ENCODE peak calls at places on chromosomes 13 and 19, in ten cellular contexts. I is Peyer's patch, Q is heart right ventricle, M is suprapubic skin, L is A673, V is MCF 10A, U is cardiac fibroblast, J is ovary, G is RWPE1, E is type B pancreatic cell. D is an unnamed sample.

GRCh38 chr13:30520571-30520970 is 54.8 kb upstream of the HMGB1 start:
- DNase-seq in I (no peak), Q (no peak), M (no peak), L (no peak), V (peak), U (peak), J (no peak), G (peak), E (no peak), D (no peak)

GRCh38 chr19:2345076-2345475 is 15.0 kb upstream of the TMPRSS9 start:
- DNase-seq in I (no peak), Q (no peak), M (no peak), L (no peak), V (no peak), U (no peak), J (peak), G (no peak), E (no peak), D (no peak)

GRCh38 chr19:44696939-44697669 is 1.8 kb upstream of the CEACAM16 start:
- DNase-seq in I (no peak), Q (no peak), M (no peak), L (no peak), V (no peak), U (no peak), J (no peak), G (no peak), E (no peak), D (no peak)

GRCh38 chr13:104414771-104415170 is 1348.6 kb upstream of the SLC10A2 start:
- DNase-seq in I (no peak), Q (no peak), M (no peak), L (no peak), V (no peak), U (no peak), J (no peak), G (no peak), E (no peak), D (no peak)

GRCh38 chr13:99289674-99290337 is 17.4 kb downstream of the GPR183 start:
- DNase-seq in I (no peak), Q (no peak), M (no peak), L (no peak), V (no peak), U (no peak), J (no peak), G (no peak), E (no peak), D (no peak)

GRCh38 chr19:4916292-4917082 is 7.2 kb downstream of the UHRF1 start:
- DNase-seq in I (peak), Q (no peak), M (peak), L (no peak), V (no peak), U (no peak), J (no peak), G (no peak), E (no peak), D (peak)

GRCh38 chr19:7507884-7508283 is 8.0 kb upstream of the ZNF358 start:
- DNase-seq in I (peak), Q (peak), M (no peak), L (peak), V (peak), U (peak), J (peak), G (peak), E (no peak), D (no peak)

GRCh38 chr13:112368883-112369282 is 7.3 kb upstream of the SPACA7 start:
- DNase-seq in I (no peak), Q (no peak), M (no peak), L (no peak), V (no peak), U (no peak), J (no peak), G (no peak), E (no peak), D (no peak)

GRCh38 chr13:74316531-74316930 is 182.3 kb upstream of the KLF12 start:
- DNase-seq in I (no peak), Q (no peak), M (no peak), L (no peak), V (no peak), U (no peak), J (no peak), G (no peak), E (no peak), D (no peak)

GRCh38 chr13:97239943-97240788 is 18.0 kb downstream of the MBNL2 start:
- DNase-seq in I (no peak), Q (no peak), M (no peak), L (no peak), V (no peak), U (no peak), J (no peak), G (no peak), E (no peak), D (no peak)

GRCh38 chr19:55041244-55041626 is 3.2 kb upstream of the GP6 start:
- DNase-seq in I (no peak), Q (no peak), M (no peak), L (no peak), V (no peak), U (no peak), J (no peak), G (no peak), E (no peak), D (no peak)

GRCh38 chr13:37934339-37935191 is 65.0 kb upstream of the TRPC4 start:
- DNase-seq in I (no peak), Q (peak), M (no peak), L (no peak), V (no peak), U (no peak), J (no peak), G (no peak), E (no peak), D (no peak)

GRCh38 chr13:20873348-20873747 is 29.2 kb downstream of the XPO4 start:
- DNase-seq in I (no peak), Q (no peak), M (no peak), L (peak), V (peak), U (peak), J (no peak), G (peak), E (no peak), D (no peak)

GRCh38 chr13:91133941-91134772 is 213.3 kb upstream of the MIR17HG start:
- DNase-seq in I (peak), Q (no peak), M (no peak), L (peak), V (peak), U (peak), J (no peak), G (peak), E (no peak), D (no peak)
- TF ChIP-seq CTCF in I (peak), Q (peak), M (peak), L (peak), V (peak), U (peak), J (no peak), G (peak), E (peak), D (peak)

GRCh38 chr13:109715902-109716301 is 70.5 kb downstream of the IRS2 start:
- DNase-seq in I (no peak), Q (no peak), M (no peak), L (no peak), V (peak), U (peak), J (no peak), G (no peak), E (no peak), D (no peak)
- TF ChIP-seq CTCF in I (no peak), Q (no peak), M (no peak), L (no peak), V (no peak), U (peak), J (no peak), G (no peak), E (no peak), D (no peak)

DNA sequence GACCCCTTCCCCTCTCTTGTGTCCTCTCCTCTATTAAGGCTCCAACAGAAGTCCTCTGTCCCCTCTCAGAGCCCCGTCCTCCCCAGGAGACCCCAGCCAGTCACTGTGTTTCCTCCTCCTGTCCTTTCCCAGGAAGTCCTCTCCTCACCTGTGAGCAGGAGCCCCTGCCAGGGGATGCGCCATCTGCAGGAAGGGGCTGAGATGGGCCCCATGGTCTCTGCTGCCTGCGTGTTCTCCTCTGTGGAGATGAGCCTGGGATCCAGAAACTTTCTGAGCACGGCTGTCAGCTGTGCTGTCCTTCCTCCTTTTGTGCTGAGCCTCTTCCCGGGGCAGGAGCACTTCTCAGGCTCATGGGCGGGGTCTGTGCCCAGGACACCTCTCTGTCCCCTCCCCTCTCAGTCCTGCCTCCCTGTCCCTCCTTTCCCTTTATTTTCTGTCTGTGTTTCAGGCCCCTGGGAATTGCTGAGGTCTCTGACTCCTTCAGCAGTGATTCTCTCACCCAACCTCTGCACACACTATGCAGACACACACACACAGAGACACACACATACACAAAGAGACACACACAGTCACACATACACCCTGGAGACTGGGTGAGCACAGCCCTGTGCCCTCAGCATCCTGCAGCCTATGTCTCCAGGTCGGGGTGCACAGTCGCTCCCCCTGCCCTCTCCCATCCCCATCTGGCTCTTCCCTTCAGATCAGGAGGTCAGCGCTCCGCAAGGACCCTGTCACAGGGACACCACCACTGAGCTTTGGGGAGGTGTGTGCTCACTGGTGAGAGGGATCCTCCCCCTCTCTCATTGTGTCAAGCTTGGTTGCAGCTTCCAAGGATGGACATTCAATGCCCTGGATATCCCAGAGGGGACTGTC is at the start of gene CEACAM8:
- DNase-seq in I (no peak), Q (no peak), M (no peak), L (no peak), V (no peak), U (no peak), J (no peak), G (no peak), E (no peak), D (no peak)
- TF ChIP-seq CTCF in I (no peak), Q (no peak), M (no peak), L (no peak), V (no peak), U (no peak), J (no peak), G (no peak), E (no peak), D (no peak)

GRCh38 chr19:50398675-50399367 is 14.7 kb downstream of the POLD1 start:
- DNase-seq in I (no peak), Q (no peak), M (no peak), L (no peak), V (no peak), U (no peak), J (no peak), G (no peak), E (no peak), D (no peak)

GRCh38 chr19:50399368-50399745 is 15.2 kb downstream of the POLD1 start:
- DNase-seq in I (no peak), Q (no peak), M (no peak), L (no peak), V (no peak), U (no peak), J (no peak), G (no peak), E (no peak), D (no peak)

GRCh38 chr19:50402544-50403301 is 16.0 kb upstream of the SPIB start:
- DNase-seq in I (no peak), Q (no peak), M (no peak), L (no peak), V (no peak), U (no peak), J (no peak), G (no peak), E (no peak), D (no peak)

GRCh38 chr19:50406156-50406820 is 12.4 kb upstream of the SPIB start:
- DNase-seq in I (no peak), Q (no peak), M (peak), L (no peak), V (no peak), U (no peak), J (no peak), G (no peak), E (no peak), D (no peak)

DNA sequence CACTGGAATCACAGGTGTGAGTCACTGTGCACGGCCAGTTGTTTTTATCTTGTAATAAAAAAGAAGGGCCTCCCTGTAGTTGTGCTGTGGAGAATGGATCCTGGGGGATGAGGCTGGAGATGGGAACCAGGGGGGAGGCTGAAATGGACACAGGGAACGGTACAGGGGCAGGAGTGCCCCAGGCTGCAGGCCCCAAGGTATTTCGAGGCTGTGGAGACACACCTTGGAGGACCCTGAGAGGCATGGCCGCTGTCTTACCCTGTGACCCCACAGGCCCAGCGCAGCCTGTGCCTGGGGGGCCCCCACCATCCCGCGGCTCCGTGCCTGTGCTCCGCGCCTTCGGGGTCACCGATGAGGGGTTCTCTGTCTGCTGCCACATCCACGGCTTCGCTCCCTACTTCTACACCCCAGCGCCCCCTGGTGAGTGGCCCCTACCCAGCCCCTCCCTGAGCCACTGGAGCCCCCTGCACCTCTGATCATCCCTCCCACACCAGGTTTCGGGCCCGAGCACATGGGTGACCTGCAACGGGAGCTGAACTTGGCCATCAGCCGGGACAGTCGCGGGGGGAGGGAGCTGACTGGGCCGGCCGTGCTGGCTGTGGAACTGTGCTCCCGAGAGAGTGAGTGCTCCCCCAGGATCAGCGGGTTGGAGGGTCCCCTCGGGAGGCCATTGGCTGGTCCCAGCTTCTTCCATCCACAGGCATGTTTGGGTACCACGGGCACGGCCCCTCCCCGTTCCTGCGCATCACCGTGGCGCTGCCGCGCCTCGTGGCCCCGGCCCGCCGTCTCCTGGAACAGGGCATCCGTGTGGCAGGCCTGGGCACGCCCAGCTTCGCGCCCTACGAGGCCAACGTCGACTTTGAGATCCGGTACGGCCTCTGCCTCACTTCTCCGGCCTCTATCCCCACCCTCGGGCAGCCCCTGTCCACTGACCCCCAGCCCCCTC is 17.0 kb upstream of the SPIB start:
- DNase-seq in I (no peak), Q (no peak), M (no peak), L (no peak), V (no peak), U (no peak), J (no peak), G (no peak), E (peak), D (no peak)
- TF ChIP-seq CTCF in I (no peak), Q (no peak), M (no peak), L (no peak), V (no peak), U (no peak), J (no peak), G (no peak), E (no peak), D (no peak)

GRCh38 chr13:51803018-51803417 is 945 bp downstream of the DHRS12 start:
- DNase-seq in I (no peak), Q (no peak), M (no peak), L (no peak), V (no peak), U (no peak), J (peak), G (no peak), E (no peak), D (no peak)

GRCh38 chr13:51803422-51804294 is at the start of gene DHRS12:
- DNase-seq in I (peak), Q (peak), M (peak), L (peak), V (peak), U (peak), J (peak), G (peak), E (peak), D (peak)

GRCh38 chr13:51802601-51803000 is 1.4 kb downstream of the DHRS12 start:
- DNase-seq in I (no peak), Q (no peak), M (no peak), L (no peak), V (no peak), U (no peak), J (no peak), G (no peak), E (no peak), D (no peak)

GRCh38 chr13:51800456-51800855 is 3.5 kb downstream of the DHRS12 start:
- DNase-seq in I (peak), Q (no peak), M (peak), L (no peak), V (no peak), U (no peak), J (no peak), G (no peak), E (no peak), D (no peak)

GRCh38 chr13:51801631-51802099 is 2.3 kb downstream of the DHRS12 start:
- DNase-seq in I (peak), Q (peak), M (peak), L (peak), V (peak), U (no peak), J (peak), G (no peak), E (no peak), D (no peak)
- TF ChIP-seq CTCF in I (no peak), Q (no peak), M (no peak), L (no peak), V (no peak), U (no peak), J (no peak), G (no peak), E (no peak), D (no peak)

GRCh38 chr13:45194081-45194939 is 6.5 kb downstream of the KCTD4 start:
- DNase-seq in I (no peak), Q (peak), M (no peak), L (peak), V (peak), U (peak), J (peak), G (no peak), E (no peak), D (no peak)
- TF ChIP-seq CTCF in I (no peak), Q (peak), M (no peak), L (peak), V (peak), U (peak), J (no peak), G (no peak), E (peak), D (no peak)

GRCh38 chr13:76685938-76686337 is 200.3 kb downstream of the KCTD12 start:
- DNase-seq in I (no peak), Q (no peak), M (no peak), L (no peak), V (no peak), U (no peak), J (no peak), G (no peak), E (no peak), D (no peak)
- TF ChIP-seq CTCF in I (no peak), Q (no peak), M (no peak), L (no peak), V (no peak), U (no peak), J (no peak), G (no peak), E (no peak), D (no peak)

GRCh38 chr13:34941835-34942731 is at the start of gene NBEA:
- DNase-seq in I (peak), Q (peak), M (peak), L (peak), V (peak), U (peak), J (peak), G (peak), E (peak), D (peak)
- TF ChIP-seq CTCF in I (peak), Q (peak), M (no peak), L (no peak), V (no peak), U (no peak), J (peak), G (no peak), E (peak), D (no peak)

DNA sequence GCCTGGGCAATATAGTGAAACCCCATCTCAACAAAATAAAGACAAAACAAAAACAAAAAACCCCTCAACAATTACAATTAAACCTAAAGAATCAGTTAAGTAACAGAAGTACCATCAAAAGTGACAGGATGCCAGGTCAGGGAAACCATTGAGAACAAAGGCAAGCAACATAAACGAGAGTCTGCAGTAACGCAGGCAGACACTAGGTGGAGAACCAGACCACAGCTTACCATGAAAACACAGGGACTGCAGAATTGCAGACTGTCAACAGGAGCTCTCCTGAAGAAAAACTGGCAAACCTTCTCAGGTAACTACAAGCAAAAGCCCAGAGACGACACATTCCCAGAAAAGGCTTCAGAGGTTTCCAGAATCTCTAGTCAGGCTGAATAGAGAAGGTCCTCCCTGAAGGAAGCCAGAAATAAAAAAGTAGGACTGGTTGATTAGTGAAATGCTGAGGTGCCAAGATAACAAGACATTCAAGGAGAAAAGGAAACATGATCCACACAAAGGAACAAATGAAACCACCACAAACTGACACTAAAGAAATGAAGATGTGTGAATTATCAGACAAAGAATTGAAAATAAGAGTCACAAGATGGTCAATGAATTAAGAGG is 2.2 kb upstream of the ZNF665 start:
- DNase-seq in I (peak), Q (peak), M (peak), L (peak), V (peak), U (peak), J (peak), G (peak), E (no peak), D (peak)
- TF ChIP-seq CTCF in I (peak), Q (peak), M (peak), L (peak), V (peak), U (peak), J (peak), G (peak), E (peak), D (no peak)

DNA sequence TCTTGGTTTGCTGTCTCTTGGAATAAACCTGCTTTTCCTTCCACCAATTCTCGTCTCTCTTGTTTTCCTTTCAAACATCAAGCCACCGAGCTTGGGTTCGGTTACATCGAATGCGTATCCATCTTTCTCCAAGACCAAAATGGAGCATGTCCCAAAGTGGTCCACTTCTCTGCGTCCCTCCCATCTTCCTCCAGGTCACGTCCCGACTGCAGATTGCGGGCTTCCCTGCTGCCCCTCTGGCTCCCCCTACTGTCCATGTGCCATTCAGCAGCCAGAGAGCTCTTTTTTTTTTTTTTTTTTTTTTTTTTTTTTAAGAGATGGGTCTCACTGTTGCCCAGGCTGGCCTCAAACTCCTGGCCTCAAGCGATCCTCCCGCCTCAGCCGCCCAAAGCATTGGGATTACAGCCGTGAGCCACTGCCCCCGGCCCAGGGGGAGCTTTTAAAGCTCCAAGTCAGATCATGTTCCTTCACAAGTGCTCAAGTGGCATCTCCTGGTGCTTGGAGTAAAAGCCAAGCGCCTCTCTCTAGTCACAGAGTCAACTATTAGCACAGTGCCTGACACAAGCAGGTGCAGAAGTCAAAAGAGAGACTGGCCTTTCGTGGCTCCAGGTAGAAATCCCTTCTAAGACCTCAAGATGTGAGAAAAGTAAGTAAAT is 10.0 kb downstream of the COL5A3 start:
- DNase-seq in I (peak), Q (peak), M (peak), L (peak), V (peak), U (peak), J (peak), G (peak), E (no peak), D (peak)
- TF ChIP-seq CTCF in I (peak), Q (peak), M (peak), L (peak), V (peak), U (peak), J (peak), G (peak), E (peak), D (no peak)